ENCODE peak calls at places on chromosomes 13 and 19, in seven cellular contexts. G is adrenal gland, X is AG04450, Z is left ventricle myocardium inferior, T is cardiac muscle cell, J is neural crest cell, N is foreskin keratinocyte. L is an unnamed sample.

GRCh38 chr13:94157705-94158218 is 321.7 kb downstream of the DCT start:
- DNase-seq in G (peak), X (no peak), Z (no peak), T (peak), J (no peak), N (no peak), L (no peak)

GRCh38 chr19:17648097-17648660 is 40.0 kb downstream of the UNC13A start:
- DNase-seq in G (no peak), X (no peak), Z (no peak), T (no peak), J (no peak), N (no peak), L (no peak)

GRCh38 chr19:719081-719512 is 10.4 kb downstream of the PALM start:
- DNase-seq in G (peak), X (no peak), Z (peak), T (peak), J (no peak), N (no peak), L (no peak)

GRCh38 chr13:19910336-19911072 is 47.1 kb upstream of the ZMYM5 start:
- DNase-seq in G (no peak), X (no peak), Z (no peak), T (peak), J (no peak), N (peak), L (no peak)

GRCh38 chr13:34942732-34943674 is 933 bp downstream of the NBEA start:
- DNase-seq in G (peak), X (no peak), Z (peak), T (peak), J (peak), N (no peak), L (peak)

GRCh38 chr19:46373573-46374359 is 26.9 kb downstream of the PPP5C start:
- DNase-seq in G (peak), X (no peak), Z (peak), T (no peak), J (no peak), N (peak), L (no peak)

GRCh38 chr13:111210488-111210887 is 95.4 kb downstream of the ARHGEF7 start:
- DNase-seq in G (no peak), X (peak), Z (peak), T (peak), J (no peak), N (peak), L (no peak)

GRCh38 chr19:16051254-16052025 is 24.9 kb upstream of the TPM4 start:
- DNase-seq in G (peak), X (no peak), Z (no peak), T (peak), J (no peak), N (no peak), L (peak)

GRCh38 chr19:5628470-5628869 is 5.6 kb downstream of the SAFB start:
- DNase-seq in G (peak), X (no peak), Z (no peak), T (no peak), J (no peak), N (no peak), L (no peak)

GRCh38 chr13:113488283-113488682 is 2.2 kb downstream of the DCUN1D2 start:
- DNase-seq in G (no peak), X (no peak), Z (no peak), T (no peak), J (no peak), N (no peak), L (no peak)

GRCh38 chr19:1177322-1178114 is 3.5 kb upstream of the SBNO2 start:
- DNase-seq in G (no peak), X (peak), Z (no peak), T (peak), J (no peak), N (peak), L (no peak)

GRCh38 chr19:2887391-2887914 is 13.3 kb upstream of the ZNF57 start:
- DNase-seq in G (peak), X (peak), Z (no peak), T (peak), J (no peak), N (peak), L (peak)

GRCh38 chr13:29543230-29544215 is 52.0 kb downstream of the SLC7A1 start:
- DNase-seq in G (no peak), X (no peak), Z (no peak), T (peak), J (no peak), N (no peak), L (peak)

GRCh38 chr19:48393559-48394330 is at the start of gene GRIN2D:
- DNase-seq in G (no peak), X (no peak), Z (no peak), T (peak), J (peak), N (no peak), L (no peak)

GRCh38 chr13:100828226-100828625 is 153.6 kb upstream of the TMTC4 start:
- DNase-seq in G (no peak), X (no peak), Z (no peak), T (peak), J (no peak), N (no peak), L (no peak)

GRCh38 chr13:113475911-113476310 is 14.6 kb downstream of the DCUN1D2 start:
- DNase-seq in G (no peak), X (no peak), Z (no peak), T (no peak), J (no peak), N (no peak), L (no peak)

GRCh38 chr19:54325194-54325621 is 12.2 kb upstream of the LILRA5 start:
- DNase-seq in G (peak), X (no peak), Z (no peak), T (peak), J (peak), N (no peak), L (peak)

GRCh38 chr19:30222993-30223865 is 149.0 kb upstream of the ZNF536 start:
- DNase-seq in G (no peak), X (no peak), Z (no peak), T (no peak), J (peak), N (no peak), L (no peak)

GRCh38 chr13:26186141-26186870 is 35.8 kb downstream of the RNF6 start:
- DNase-seq in G (peak), X (peak), Z (peak), T (peak), J (peak), N (peak), L (peak)

GRCh38 chr13:87656311-87656710 is 14.9 kb upstream of the SLITRK5 start:
- DNase-seq in G (no peak), X (no peak), Z (no peak), T (no peak), J (no peak), N (peak), L (no peak)

GRCh38 chr13:40786568-40786996 is 2.8 kb upstream of the SLC25A15 start:
- DNase-seq in G (peak), X (no peak), Z (no peak), T (peak), J (no peak), N (no peak), L (no peak)

DNA sequence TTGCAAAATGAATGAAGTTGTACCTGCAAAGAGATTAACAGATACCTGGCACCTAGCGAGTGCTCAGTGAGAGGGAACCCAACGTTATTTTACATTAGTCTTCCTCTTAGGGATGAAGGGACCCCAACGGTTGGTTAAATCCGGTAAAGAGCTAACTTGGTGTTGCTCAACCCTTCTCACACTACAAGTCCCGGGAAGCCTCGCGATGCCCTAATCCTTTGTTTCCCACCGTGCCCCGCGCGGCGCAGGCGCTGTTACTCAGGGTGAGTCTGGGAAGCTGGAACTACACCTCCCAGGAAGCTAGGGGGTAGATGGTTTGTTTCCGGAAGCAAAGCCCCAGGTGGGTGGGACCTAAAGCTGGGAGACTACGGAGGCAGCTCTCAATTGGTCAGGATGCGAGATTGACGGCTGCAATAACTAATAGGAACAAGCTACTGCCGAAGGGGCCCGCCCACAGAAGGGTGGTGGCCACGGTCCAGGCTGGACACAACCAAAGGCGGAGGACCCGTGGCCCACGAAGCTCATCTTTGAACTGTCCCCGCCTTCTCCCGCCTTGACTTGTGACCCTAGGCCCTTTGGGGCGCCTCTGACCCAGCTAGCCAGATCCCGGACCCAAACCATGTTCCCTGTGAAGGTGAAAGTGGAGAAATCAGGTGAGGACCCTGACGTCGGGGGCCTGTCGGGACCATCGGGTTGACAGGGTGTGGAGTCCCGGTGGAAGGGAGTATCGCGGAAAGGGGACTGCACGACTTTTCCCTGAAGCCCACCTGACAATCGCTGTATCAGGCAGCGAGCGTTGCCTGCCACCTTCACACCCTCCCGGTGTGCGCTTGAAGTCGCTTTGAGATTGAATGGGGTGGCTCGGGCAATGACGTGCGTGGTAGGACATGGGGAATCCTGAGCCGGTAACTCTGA is at the start of gene LIN37:
- DNase-seq in G (peak), X (peak), Z (peak), T (peak), J (peak), N (peak), L (peak)
- TF ChIP-seq CTCF in G (peak), X (no peak), Z (peak), T (no peak), J (no peak), N (no peak), L (no peak)

DNA sequence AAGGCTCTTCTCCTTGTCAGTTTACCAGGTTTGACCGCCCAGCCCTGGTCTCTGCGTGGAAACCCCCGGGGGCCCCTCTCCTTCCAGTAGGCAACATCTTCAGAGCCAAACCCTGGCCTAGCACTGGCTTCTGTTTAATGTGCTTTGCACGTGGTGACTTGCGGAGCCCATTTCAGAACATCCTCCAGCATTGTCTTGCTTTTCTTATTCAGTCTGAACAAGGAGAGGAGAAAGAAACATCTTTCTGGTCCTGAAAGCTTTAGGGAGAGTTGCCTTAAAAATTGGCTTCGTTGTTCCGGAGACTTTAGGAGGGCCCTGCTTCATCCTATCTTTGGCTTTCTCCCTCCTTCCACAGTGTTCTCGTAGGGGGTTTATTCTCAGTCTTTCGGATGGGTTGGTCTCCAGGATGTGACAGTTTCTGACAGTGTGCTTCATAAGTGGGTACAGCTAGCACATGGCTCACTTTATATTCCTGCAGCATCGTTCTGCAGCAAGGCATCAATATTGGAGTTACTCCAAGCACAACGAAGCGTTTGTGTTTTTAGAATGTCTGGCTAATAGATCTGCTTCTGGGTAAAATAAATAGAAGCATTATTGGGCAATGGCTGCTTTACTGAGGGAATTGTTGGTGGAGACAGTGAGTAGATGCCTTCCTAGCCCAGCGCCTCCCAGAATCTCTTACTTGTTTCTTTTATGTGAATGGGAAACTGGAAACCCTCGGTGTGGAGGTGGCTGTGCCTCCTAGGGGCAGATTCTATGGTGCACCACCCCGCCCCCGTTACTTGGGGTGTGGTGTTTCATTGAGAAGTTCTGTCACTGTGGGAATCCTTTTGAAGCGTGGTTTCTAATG is 1.8 kb downstream of the FARP1 start:
- DNase-seq in G (peak), X (peak), Z (no peak), T (peak), J (peak), N (peak), L (no peak)
- TF ChIP-seq CTCF in G (no peak), X (peak), Z (no peak), T (peak), J (peak), N (peak), L (no peak)

DNA sequence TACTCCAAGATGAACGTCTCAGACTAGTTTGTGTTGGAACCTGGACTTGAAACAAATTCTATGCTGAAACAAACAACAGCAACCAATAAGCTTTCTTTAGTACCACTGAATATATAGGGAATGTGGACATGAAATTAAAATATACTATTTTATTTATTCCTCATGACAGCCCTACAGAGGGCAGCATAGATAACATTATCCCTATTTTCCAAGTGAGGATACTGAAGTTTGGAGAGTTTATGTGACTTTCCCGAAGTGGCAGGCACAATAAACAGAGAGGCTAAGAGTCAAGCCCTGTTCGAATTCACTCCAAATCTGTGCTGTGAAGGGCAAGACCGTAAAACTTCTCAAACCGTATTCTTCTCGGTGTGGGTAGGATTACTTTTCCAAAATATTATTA is 509.9 kb upstream of the GPC6 start:
- DNase-seq in G (no peak), X (no peak), Z (no peak), T (peak), J (no peak), N (peak), L (no peak)
- TF ChIP-seq CTCF in G (peak), X (peak), Z (peak), T (peak), J (peak), N (peak), L (no peak)

DNA sequence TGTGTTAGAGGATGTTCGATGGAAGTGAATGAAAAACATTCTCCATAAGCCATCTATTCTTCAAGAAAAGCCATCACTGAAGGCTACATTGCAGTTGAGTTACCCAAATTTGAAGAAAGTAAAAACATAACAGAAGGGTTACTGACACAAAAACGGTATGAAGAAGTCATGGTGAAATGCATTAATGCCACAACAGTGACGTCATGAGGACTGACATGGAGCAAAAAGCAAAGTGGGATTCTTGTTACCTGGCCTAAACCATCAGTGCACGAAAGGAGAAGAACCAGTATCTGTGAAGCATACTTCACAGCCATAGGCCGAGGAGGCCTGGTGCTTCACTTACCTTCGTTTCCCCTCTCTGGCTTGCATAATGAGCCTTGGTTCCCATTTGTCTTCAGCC is 58.7 kb downstream of the LRRC63 start:
- DNase-seq in G (no peak), X (no peak), Z (no peak), T (no peak), J (no peak), N (no peak), L (no peak)
- TF ChIP-seq CTCF in G (no peak), X (no peak), Z (no peak), T (no peak), J (no peak), N (no peak), L (no peak)

GRCh38 chr13:63636231-63636993 is 2220.8 kb upstream of the PCDH20 start:
- DNase-seq in G (no peak), X (no peak), Z (no peak), T (no peak), J (no peak), N (no peak), L (no peak)
- TF ChIP-seq CTCF in G (no peak), X (peak), Z (no peak), T (no peak), J (peak), N (peak), L (no peak)

L was measured in GM10248.